ENCODE peak calls at places on chromosomes 13 and 19, in four cellular contexts. Y is mammary epithelial cell, W is adipocyte, C is IMR-90. S is an unnamed sample.

GRCh38 chr13:30159446-30159839 is 147.9 kb downstream of the KATNAL1 start:
- DNase-seq in Y (peak), W (peak), C (peak), S (no peak)

GRCh38 chr19:18895828-18896341 is at the start of gene CERS1:
- DNase-seq in Y (no peak), W (peak), C (no peak), S (peak)

GRCh38 chr13:99812611-99813010 is 159.0 kb downstream of the ZIC5 start:
- DNase-seq in Y (no peak), W (peak), C (peak), S (no peak)

GRCh38 chr19:47357788-47358680 is 8.9 kb downstream of the DHX34 start:
- DNase-seq in Y (no peak), W (no peak), C (no peak), S (no peak)

GRCh38 chr13:113491418-113491883 is 940 bp upstream of the DCUN1D2 start:
- DNase-seq in Y (peak), W (peak), C (peak), S (no peak)

GRCh38 chr19:13058951-13059660 is 43.6 kb downstream of the LYL1 start:
- DNase-seq in Y (no peak), W (peak), C (no peak), S (no peak)

GRCh38 chr19:8261881-8262280 is 46.3 kb downstream of the CD320 start:
- DNase-seq in Y (no peak), W (no peak), C (no peak), S (no peak)

GRCh38 chr13:30172593-30173300 is 134.6 kb downstream of the KATNAL1 start:
- DNase-seq in Y (no peak), W (no peak), C (no peak), S (no peak)

GRCh38 chr19:7356899-7357627 is 8.3 kb downstream of the ARHGEF18 start:
- DNase-seq in Y (no peak), W (no peak), C (no peak), S (no peak)

GRCh38 chr19:2207991-2208860 is 27.9 kb downstream of the PLEKHJ1 start:
- DNase-seq in Y (no peak), W (peak), C (peak), S (peak)

GRCh38 chr19:48997972-48998371 is 4.3 kb downstream of the RUVBL2 start:
- DNase-seq in Y (no peak), W (peak), C (peak), S (peak)

GRCh38 chr19:11088508-11089253 is 582 bp upstream of the LDLR start:
- DNase-seq in Y (no peak), W (peak), C (no peak), S (no peak)

GRCh38 chr13:99398916-99399622 is 91.9 kb upstream of the GPR183 start:
- DNase-seq in Y (no peak), W (no peak), C (no peak), S (no peak)

GRCh38 chr13:55728229-55728628 is 1412.5 kb upstream of the PRR20A start:
- DNase-seq in Y (no peak), W (no peak), C (no peak), S (no peak)

GRCh38 chr13:112658807-112659206 is 31.0 kb upstream of the ATP11A start:
- DNase-seq in Y (no peak), W (no peak), C (peak), S (no peak)

GRCh38 chr13:114140131-114140908 is 7.9 kb upstream of the RASA3 start:
- DNase-seq in Y (no peak), W (no peak), C (no peak), S (no peak)

GRCh38 chr19:46924874-46925547 is 64.2 kb downstream of the ARHGAP35 start:
- DNase-seq in Y (peak), W (no peak), C (no peak), S (no peak)

GRCh38 chr13:52847682-52848432 is 583 bp downstream of the PCDH8 start:
- DNase-seq in Y (no peak), W (no peak), C (no peak), S (no peak)

GRCh38 chr19:28074773-28075172 is 1138.2 kb downstream of the UQCRFS1 start:
- DNase-seq in Y (no peak), W (no peak), C (no peak), S (no peak)

GRCh38 chr19:34666200-34666957 is 10.6 kb downstream of the SCGB2B2 start:
- DNase-seq in Y (no peak), W (no peak), C (no peak), S (no peak)

GRCh38 chr19:38248421-38248820 is 7.8 kb downstream of the PPP1R14A start:
- DNase-seq in Y (no peak), W (no peak), C (no peak), S (no peak)

GRCh38 chr19:51097166-51097736 is 11.0 kb downstream of the CTU1 start:
- DNase-seq in Y (peak), W (peak), C (peak), S (no peak)

GRCh38 chr13:28559636-28560259 is 64.8 kb upstream of the FLT1 start:
- DNase-seq in Y (no peak), W (no peak), C (no peak), S (peak)

GRCh38 chr19:50722248-50723013 is 733 bp upstream of the CLEC11A start:
- DNase-seq in Y (no peak), W (no peak), C (peak), S (no peak)

GRCh38 chr19:54633401-54633800 is 3.1 kb downstream of the LILRB1 start:
- DNase-seq in Y (no peak), W (no peak), C (no peak), S (no peak)

GRCh38 chr13:60267498-60268202 is 103.9 kb upstream of the DIAPH3 start:
- DNase-seq in Y (no peak), W (no peak), C (no peak), S (no peak)

GRCh38 chr13:48233097-48233885 is at the start of gene ITM2B:
- DNase-seq in Y (peak), W (peak), C (peak), S (no peak)

GRCh38 chr13:33284916-33285315 is 639 bp downstream of the STARD13 start:
- DNase-seq in Y (peak), W (peak), C (no peak), S (peak)
- H3K9ac ChIP-seq in Y (peak), W (peak), C (peak), S (peak)

DNA sequence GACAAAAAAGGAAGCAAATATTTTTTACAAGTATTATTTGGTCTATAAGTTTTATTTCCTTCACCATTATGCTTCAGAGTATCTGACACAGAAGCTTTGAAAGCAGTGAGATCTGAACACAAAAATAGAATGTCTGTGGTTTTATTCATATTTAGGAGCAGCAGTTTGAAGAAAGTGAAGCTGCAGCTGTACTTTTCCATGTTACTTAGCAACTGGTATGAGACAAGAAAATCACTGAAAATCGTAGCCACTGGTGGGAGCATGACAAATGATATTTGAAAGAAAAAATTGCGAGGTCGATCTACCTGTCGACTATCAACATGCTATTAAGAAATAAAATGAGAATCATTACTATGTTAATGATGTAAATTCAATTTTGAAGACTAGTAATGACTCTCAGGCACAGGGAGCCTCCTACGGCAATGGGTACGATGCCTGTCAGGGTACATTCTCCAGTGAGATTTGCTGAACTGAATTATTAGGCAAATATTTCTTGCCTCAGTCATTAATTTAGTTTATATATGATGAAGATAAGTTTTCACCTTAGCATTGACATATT is 436.4 kb downstream of the SLITRK5 start:
- DNase-seq in Y (no peak), W (no peak), C (no peak), S (no peak)
- H3K9ac ChIP-seq in Y (no peak), W (no peak), C (no peak), S (no peak)

DNA sequence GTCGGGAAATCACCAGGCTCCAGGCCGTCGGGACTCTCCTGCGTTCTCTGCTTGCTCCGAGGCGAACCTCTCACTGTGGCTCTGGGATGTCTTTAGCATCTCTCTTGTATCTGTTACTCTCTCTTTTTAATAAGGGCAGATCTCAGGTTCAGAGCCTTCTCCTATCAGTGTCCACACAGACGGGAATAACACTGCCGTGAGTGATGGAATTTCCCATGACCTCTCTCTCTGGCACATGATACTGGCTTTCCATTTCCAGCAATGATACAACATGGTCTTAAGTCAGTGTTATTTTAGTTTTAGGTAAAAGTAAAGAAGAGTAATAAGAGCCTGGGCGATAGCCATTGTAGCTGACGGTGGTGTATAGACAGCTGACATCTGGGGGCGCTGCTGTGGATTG is 9.3 kb downstream of the ZNF444 start:
- DNase-seq in Y (no peak), W (no peak), C (no peak), S (no peak)
- H3K9ac ChIP-seq in Y (no peak), W (no peak), C (no peak), S (no peak)

DNA sequence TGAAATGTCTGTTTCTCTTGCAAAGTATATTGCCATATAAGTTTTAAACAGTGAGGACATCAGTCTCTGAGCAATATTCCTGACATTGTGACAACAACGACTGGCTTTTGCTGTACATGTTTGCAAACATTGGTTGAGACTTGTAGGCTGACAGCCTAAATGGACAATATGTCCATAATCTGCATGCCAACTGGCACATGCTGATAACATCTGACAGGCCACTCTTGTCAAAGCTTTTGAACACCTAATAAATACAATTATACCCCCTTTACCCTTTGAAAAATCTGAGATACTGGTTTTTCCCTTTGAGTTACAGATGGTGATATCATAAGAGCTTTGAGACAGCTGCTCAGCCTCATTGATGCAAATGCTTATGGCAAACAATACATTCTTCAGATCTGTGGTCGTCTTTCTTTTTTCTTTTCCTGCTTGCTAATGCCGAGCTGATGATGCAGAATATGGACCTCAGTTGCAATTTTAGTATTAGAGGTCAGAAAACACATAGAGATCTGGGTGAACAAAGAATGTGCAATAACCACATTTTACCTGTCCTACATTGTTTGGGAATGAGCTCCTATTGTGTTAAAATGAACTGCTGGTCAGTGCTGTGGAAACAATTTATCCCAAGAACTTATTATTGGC is 114.9 kb downstream of the RFC3 start:
- DNase-seq in Y (peak), W (no peak), C (peak), S (no peak)
- H3K9ac ChIP-seq in Y (no peak), W (no peak), C (no peak), S (no peak)

GRCh38 chr19:39680593-39680992 is 23.7 kb upstream of the LGALS14 start:
- DNase-seq in Y (no peak), W (no peak), C (no peak), S (no peak)
- H3K9ac ChIP-seq in Y (no peak), W (no peak), C (no peak), S (no peak)

GRCh38 chr13:94366677-94367076 is 112.8 kb downstream of the DCT start:
- DNase-seq in Y (no peak), W (no peak), C (no peak), S (no peak)

DNA sequence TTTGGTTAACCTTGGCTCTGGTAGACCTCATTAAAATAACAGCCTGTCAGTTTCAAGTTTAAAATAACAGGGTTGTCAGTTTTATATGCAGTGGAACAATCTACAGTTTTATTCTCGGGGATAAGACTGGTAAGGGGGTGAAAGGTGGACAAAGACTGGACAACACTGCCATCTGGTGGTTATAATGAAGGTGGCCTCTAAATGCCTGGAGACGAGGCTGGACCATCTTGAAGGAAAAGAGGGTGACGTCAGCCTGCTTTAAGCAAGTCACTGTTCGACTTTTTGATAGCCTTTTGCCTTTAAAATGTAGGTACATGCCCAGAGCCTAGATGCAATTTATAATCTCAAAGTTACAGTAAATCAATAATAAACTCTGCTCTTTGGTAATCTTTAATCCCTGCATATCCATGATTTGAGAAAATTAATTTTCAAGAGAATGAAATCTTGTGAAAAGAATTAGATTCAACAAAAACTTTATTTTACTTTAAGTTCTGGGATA is 117.0 kb downstream of the DCT start:
- DNase-seq in Y (peak), W (peak), C (peak), S (peak)
- H3K9ac ChIP-seq in Y (no peak), W (peak), C (no peak), S (no peak)

GRCh38 chr13:49314344-49314882 is 66.7 kb downstream of the CDADC1 start:
- DNase-seq in Y (no peak), W (no peak), C (peak), S (no peak)
- H3K9ac ChIP-seq in Y (no peak), W (peak), C (peak), S (no peak)

DNA sequence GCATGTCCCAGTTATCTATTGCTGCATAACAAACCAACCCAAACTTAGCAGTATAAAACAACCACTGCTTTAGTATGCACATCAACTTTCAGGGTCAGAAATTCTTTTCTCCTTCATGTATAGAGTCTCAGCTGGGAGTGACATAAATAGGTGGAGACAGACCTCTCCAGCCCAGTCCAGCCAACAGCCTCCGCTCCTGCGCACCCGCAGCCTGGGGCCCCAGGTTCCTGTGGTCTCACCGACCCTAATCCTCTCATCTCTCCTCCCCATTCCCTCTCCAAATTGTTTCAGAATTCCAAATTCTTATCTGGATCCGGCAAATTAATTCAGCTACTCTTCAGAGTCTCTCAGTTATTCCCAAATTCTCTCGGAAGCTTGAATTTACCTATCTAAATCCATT is 522 bp upstream of the ATP12A start:
- DNase-seq in Y (no peak), W (no peak), C (no peak), S (no peak)
- H3K9ac ChIP-seq in Y (no peak), W (no peak), C (no peak), S (no peak)

GRCh38 chr13:83265279-83265678 is 617.0 kb downstream of the SLITRK1 start:
- DNase-seq in Y (no peak), W (no peak), C (no peak), S (no peak)
- H3K9ac ChIP-seq in Y (no peak), W (no peak), C (no peak), S (no peak)

S was measured in trophoblast cell.